ENCODE peak calls at places on chromosomes 12 and 14, in four cellular contexts. Z, J, K and P are unnamed samples.
A peak's percentile ranks its signal among the peaks of the same experiment; 100 is the strongest.

GRCh38 chr12:119014368-119014767 is 33.0 kb downstream of the SRRM4 start:
- DNase-seq in J (no peak), Z (no peak), K (no peak), P (no peak)

GRCh38 chr12:120365675-120366340 is 3.2 kb downstream of the MSI1 start:
- DNase-seq in J (no peak), K (no peak), Z (no peak), P (peak; percentile 62)

GRCh38 chr12:76137611-76138010 is 53.1 kb upstream of the NAP1L1 start:
- DNase-seq in J (no peak), Z (no peak), K (peak; percentile 6), P (peak; percentile 12)

GRCh38 chr12:109018276-109018675 is 2.6 kb downstream of the SVOP start:
- DNase-seq in K (no peak), J (no peak), Z (no peak), P (no peak)

GRCh38 chr14:61418749-61419148 is 97.4 kb downstream of the PRKCH start:
- DNase-seq in K (no peak), J (no peak), Z (peak; percentile 94), P (no peak)

GRCh38 chr12:42706331-42706730 is 116.8 kb upstream of the PRICKLE1 start:
- DNase-seq in K (peak; percentile 36), Z (no peak), J (no peak), P (no peak)

GRCh38 chr12:120468271-120468845 is 1.2 kb downstream of the SRSF9 start:
- DNase-seq in Z (no peak), J (no peak), K (peak; percentile 80), P (peak; percentile 49)

GRCh38 chr12:91918431-91918830 is 227.2 kb downstream of the BTG1 start:
- DNase-seq in K (no peak), J (no peak), Z (no peak), P (no peak)

GRCh38 chr12:119683413-119683812 is 15.5 kb downstream of the PRKAB1 start:
- DNase-seq in K (peak; percentile 70), Z (no peak), J (no peak), P (no peak)

DNA sequence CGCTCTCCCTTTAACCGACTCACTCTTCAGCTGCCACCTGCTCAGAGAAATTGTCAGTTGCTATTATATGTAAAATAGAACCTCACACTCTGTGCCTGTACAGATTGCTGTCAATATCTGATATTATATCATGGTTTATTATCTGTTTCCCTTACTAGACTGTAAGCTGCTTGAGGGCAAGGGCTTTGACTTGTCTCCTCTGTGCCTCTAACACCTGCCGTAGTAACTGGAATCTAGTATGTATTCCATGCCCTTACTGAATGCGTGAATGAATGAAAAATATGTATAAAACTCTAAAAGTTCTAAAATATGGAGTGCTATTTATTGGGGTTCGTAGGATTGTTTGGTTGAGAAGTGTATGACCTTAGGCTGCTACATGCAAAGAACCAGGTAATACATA is 1.7 kb upstream of the CD69 start:
- DNase-seq in J (no peak), K (no peak), Z (no peak), P (no peak)
- H3K4me1 ChIP-seq in J (no peaks in the 10 kb centered on the region), K (no peaks in the 10 kb centered on the region), Z (peaks cover 13% of the 10 kb centered on the region), P (no peaks in the 10 kb centered on the region)

DNA sequence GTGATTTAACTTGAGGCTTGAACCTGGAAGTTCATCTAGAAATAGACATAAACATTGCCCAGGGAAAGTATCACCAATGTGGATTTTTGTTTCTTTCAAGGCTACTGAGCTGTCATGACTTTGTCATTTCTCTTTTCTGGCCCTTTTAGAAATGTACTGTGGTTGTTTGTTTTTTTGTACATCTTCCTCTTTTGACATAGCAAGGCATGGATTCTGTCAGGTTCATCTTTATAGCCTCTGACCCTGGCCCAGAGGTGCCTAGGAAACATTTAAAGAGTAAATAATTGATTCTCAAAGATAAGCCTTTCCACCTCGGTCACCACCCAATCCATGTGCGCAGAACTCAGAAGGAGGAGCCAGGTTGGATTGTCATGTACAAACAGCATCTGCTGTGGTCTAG is 8.6 kb downstream of the CHST11 start:
- DNase-seq in J (no peak), Z (no peak), K (no peak), P (no peak)
- H4K20me1 ChIP-seq in J (no peaks in the 10 kb centered on the region), Z (no peaks in the 10 kb centered on the region), K (no peaks in the 10 kb centered on the region), P (no peaks in the 10 kb centered on the region)

DNA sequence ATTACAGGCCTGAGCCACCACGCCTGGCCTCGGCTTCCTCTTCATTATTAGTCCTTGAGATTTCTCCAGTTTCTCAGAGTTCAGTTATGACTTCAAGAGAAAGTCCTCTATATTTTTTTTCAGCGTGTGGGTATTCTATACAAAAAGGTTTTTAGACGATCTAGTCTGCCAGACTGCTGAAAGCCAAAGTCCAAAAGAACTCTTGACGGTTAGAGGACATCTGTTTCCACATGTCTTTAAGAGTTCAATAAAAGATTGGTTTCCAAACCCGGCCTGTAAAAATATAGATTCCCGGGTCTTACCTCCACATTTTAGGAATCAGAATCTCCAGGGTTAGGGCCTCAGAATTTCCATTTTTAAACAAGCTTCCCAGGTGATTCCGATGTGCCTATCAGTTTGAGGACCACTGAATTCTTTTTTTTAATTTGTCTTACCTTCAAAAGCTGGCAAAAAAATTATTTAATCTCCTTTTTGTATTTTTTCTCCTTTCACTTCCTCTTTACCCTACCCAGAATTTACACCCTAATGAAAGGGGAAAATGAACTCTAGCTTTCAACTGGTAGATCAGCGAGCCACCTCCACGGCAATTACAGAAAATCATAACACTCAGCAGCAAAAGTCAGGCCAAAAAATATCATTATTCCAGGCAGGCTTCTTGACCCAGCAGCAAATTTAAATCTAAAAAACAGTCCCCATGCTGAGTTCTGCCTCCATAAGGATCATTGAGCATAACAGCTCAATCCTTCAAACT is 8.8 kb downstream of the NT5DC3 start:
- DNase-seq in Z (no peak), K (no peak), J (no peak), P (no peak)
- H3K4me1 ChIP-seq in Z (no peaks in the 10 kb centered on the region), K (peaks cover 19% of the 10 kb centered on the region), J (no peaks in the 10 kb centered on the region), P (peaks cover 10% of the 10 kb centered on the region)

GRCh38 chr12:116202940-116203339 is 74.6 kb downstream of the MED13L start:
- DNase-seq in Z (no peak), K (peak; percentile 37), J (no peak), P (peak; percentile 7)
- H4K20me1 ChIP-seq in Z (peaks cover 29% of the 10 kb centered on the region), K (peaks cover 50% of the 10 kb centered on the region), J (peaks cover 62% of the 10 kb centered on the region), P (peaks cover 88% of the 10 kb centered on the region)

GRCh38 chr12:116818948-116819832 is 62.1 kb downstream of the HRK start:
- DNase-seq in Z (peak; percentile 89), K (peak; percentile 97), J (peak; percentile 76), P (peak; percentile 97)
- H3K4me1 ChIP-seq in Z (peaks cover 13% of the 10 kb centered on the region), K (peaks cover 6% of the 10 kb centered on the region), J (peaks cover 17% of the 10 kb centered on the region), P (peaks cover 6% of the 10 kb centered on the region)

DNA sequence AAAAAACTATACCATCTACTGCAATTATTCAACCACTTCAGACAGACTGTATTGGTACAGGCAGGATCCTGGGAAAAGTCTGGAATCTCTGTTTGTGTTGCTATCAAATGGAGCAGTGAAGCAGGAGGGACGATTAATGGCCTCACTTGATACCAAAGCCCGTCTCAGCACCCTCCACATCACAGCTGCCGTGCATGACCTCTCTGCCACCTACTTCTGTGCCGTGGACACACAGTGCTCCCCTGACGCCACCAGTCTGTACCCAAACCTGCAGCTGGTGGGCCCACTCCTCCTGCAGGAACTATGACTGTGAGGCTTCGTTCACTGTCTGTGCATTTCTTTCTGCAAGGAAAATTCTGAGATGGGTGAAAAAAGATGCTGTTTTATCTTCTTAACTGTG is 284.7 kb downstream of the DAD1 start:
- DNase-seq in Z (no peak), K (no peak), J (no peak), P (no peak)
- H4K20me1 ChIP-seq in Z (no peaks in the 10 kb centered on the region), K (no peaks in the 10 kb centered on the region), J (no peaks in the 10 kb centered on the region), P (no peaks in the 10 kb centered on the region)

GRCh38 chr14:73776194-73776537 is 62.0 kb upstream of the PNMA1 start:
- DNase-seq in Z (no peak), K (peak; percentile 30), J (no peak), P (no peak)
- H3K4me1 ChIP-seq in Z (peaks cover 8% of the 10 kb centered on the region), K (peaks cover 10% of the 10 kb centered on the region), J (peaks cover 17% of the 10 kb centered on the region), P (peaks cover 14% of the 10 kb centered on the region)